ENCODE peak calls at places on chromosomes 11 and 22, in four cellular contexts. One of them, this sample, is unnamed.

GRCh38 chr11:75031771-75032549 is 43.2 kb downstream of the NEU3 start:
- DNase-seq in CD8-positive, alpha-beta T cell: peak
- DNase-seq in sigmoid colon: peak
- DNase-seq in tibial nerve: peak
- DNase-seq in this sample: peak

GRCh38 chr11:9039194-9039593 is 35.4 kb upstream of the NRIP3 start:
- DNase-seq in CD8-positive, alpha-beta T cell: no peak
- DNase-seq in tibial nerve: no peak
- DNase-seq in sigmoid colon: no peak
- DNase-seq in this sample: no peak

GRCh38 chr11:124602193-124602592 is 9.0 kb upstream of the PANX3 start:
- DNase-seq in sigmoid colon: no peak
- DNase-seq in tibial nerve: no peak
- DNase-seq in CD8-positive, alpha-beta T cell: no peak
- DNase-seq in this sample: no peak

GRCh38 chr11:116725434-116726221 is 47.2 kb downstream of the BUD13 start:
- DNase-seq in tibial nerve: no peak
- DNase-seq in CD8-positive, alpha-beta T cell: no peak
- DNase-seq in sigmoid colon: no peak
- DNase-seq in this sample: no peak

GRCh38 chr11:133175111-133175510 is 357.2 kb downstream of the OPCML start:
- DNase-seq in tibial nerve: no peak
- DNase-seq in CD8-positive, alpha-beta T cell: no peak
- DNase-seq in sigmoid colon: no peak
- DNase-seq in this sample: no peak

GRCh38 chr11:13336246-13336873 is 58.8 kb downstream of the BMAL1 start:
- DNase-seq in CD8-positive, alpha-beta T cell: no peak
- DNase-seq in tibial nerve: no peak
- DNase-seq in sigmoid colon: no peak
- DNase-seq in this sample: no peak

GRCh38 chr11:33444835-33445594 is 187.8 kb downstream of the HIPK3 start:
- DNase-seq in tibial nerve: no peak
- DNase-seq in CD8-positive, alpha-beta T cell: no peak
- DNase-seq in sigmoid colon: no peak
- DNase-seq in this sample: no peak

GRCh38 chr22:22682196-22682595 is 37.8 kb downstream of the GGTLC2 start:
- DNase-seq in CD8-positive, alpha-beta T cell: no peak
- DNase-seq in sigmoid colon: no peak
- DNase-seq in tibial nerve: no peak
- DNase-seq in this sample: no peak

GRCh38 chr11:67308031-67308866 is 4.9 kb downstream of the SSH3 start:
- DNase-seq in tibial nerve: no peak
- DNase-seq in sigmoid colon: peak
- DNase-seq in CD8-positive, alpha-beta T cell: no peak
- DNase-seq in this sample: no peak

GRCh38 chr22:39472570-39473556 is 16.1 kb downstream of the MGAT3 start:
- DNase-seq in tibial nerve: no peak
- DNase-seq in sigmoid colon: no peak
- DNase-seq in CD8-positive, alpha-beta T cell: no peak
- DNase-seq in this sample: no peak

GRCh38 chr22:20551805-20552449 is 44.5 kb downstream of the MED15 start:
- DNase-seq in CD8-positive, alpha-beta T cell: peak
- DNase-seq in sigmoid colon: peak
- DNase-seq in tibial nerve: no peak
- DNase-seq in this sample: peak

GRCh38 chr11:62593434-62594044 is 2.2 kb upstream of the TUT1 start:
- DNase-seq in sigmoid colon: peak
- DNase-seq in CD8-positive, alpha-beta T cell: peak
- DNase-seq in tibial nerve: peak
- DNase-seq in this sample: peak

GRCh38 chr11:123707606-123708205 is 33.8 kb downstream of the ZNF202 start:
- DNase-seq in sigmoid colon: no peak
- DNase-seq in tibial nerve: peak
- DNase-seq in CD8-positive, alpha-beta T cell: peak
- DNase-seq in this sample: no peak

GRCh38 chr11:8728566-8728965 is 46.0 kb downstream of the RPL27A start:
- DNase-seq in CD8-positive, alpha-beta T cell: no peak
- DNase-seq in tibial nerve: no peak
- DNase-seq in sigmoid colon: no peak
- DNase-seq in this sample: no peak

GRCh38 chr11:130882138-130882551 is 34.1 kb downstream of the SNX19 start:
- DNase-seq in CD8-positive, alpha-beta T cell: no peak
- DNase-seq in sigmoid colon: no peak
- DNase-seq in tibial nerve: no peak
- DNase-seq in this sample: no peak

GRCh38 chr11:1055990-1056771 is 18.5 kb upstream of the MUC2 start:
- DNase-seq in sigmoid colon: peak
- DNase-seq in CD8-positive, alpha-beta T cell: peak
- DNase-seq in tibial nerve: no peak
- DNase-seq in this sample: no peak

GRCh38 chr11:100550910-100551309 is 136.2 kb upstream of the ARHGAP42 start:
- DNase-seq in CD8-positive, alpha-beta T cell: no peak
- DNase-seq in tibial nerve: no peak
- DNase-seq in sigmoid colon: no peak
- DNase-seq in this sample: no peak

GRCh38 chr11:88689548-88690240 is 352.2 kb upstream of the CTSC start:
- DNase-seq in sigmoid colon: no peak
- DNase-seq in CD8-positive, alpha-beta T cell: peak
- DNase-seq in tibial nerve: no peak
- DNase-seq in this sample: no peak

GRCh38 chr11:66071326-66071870 is 1.3 kb downstream of the PACS1 start:
- DNase-seq in sigmoid colon: no peak
- DNase-seq in CD8-positive, alpha-beta T cell: peak
- DNase-seq in tibial nerve: no peak
- DNase-seq in this sample: no peak

GRCh38 chr11:75810637-75811383 is 4.2 kb upstream of the UVRAG start:
- DNase-seq in CD8-positive, alpha-beta T cell: no peak
- DNase-seq in sigmoid colon: no peak
- DNase-seq in tibial nerve: no peak
- DNase-seq in this sample: no peak

GRCh38 chr11:697028-697491 is 1.4 kb downstream of the TMEM80 start:
- DNase-seq in sigmoid colon: no peak
- DNase-seq in CD8-positive, alpha-beta T cell: no peak
- DNase-seq in tibial nerve: no peak
- DNase-seq in this sample: no peak

GRCh38 chr11:69816671-69817070 is 2.5 kb downstream of the FGF3 start:
- DNase-seq in tibial nerve: no peak
- DNase-seq in CD8-positive, alpha-beta T cell: no peak
- DNase-seq in sigmoid colon: no peak
- DNase-seq in this sample: no peak

GRCh38 chr11:76891285-76891684 is 30.6 kb downstream of the ACER3 start:
- DNase-seq in CD8-positive, alpha-beta T cell: no peak
- DNase-seq in tibial nerve: no peak
- DNase-seq in sigmoid colon: no peak
- DNase-seq in this sample: no peak

GRCh38 chr22:27340047-27340446 is 461.5 kb downstream of the MN1 start:
- DNase-seq in tibial nerve: peak
- DNase-seq in CD8-positive, alpha-beta T cell: no peak
- DNase-seq in sigmoid colon: no peak
- DNase-seq in this sample: no peak

GRCh38 chr22:35938226-35938625 is 90.4 kb downstream of the RBFOX2 start:
- DNase-seq in tibial nerve: no peak
- DNase-seq in sigmoid colon: no peak
- DNase-seq in CD8-positive, alpha-beta T cell: no peak
- DNase-seq in this sample: no peak

GRCh38 chr11:42410251-42410956 is 901.4 kb upstream of the API5 start:
- DNase-seq in sigmoid colon: no peak
- DNase-seq in tibial nerve: no peak
- DNase-seq in CD8-positive, alpha-beta T cell: no peak
- DNase-seq in this sample: no peak

GRCh38 chr11:78277314-78277994 is 88.7 kb downstream of the USP35 start:
- DNase-seq in sigmoid colon: no peak
- DNase-seq in CD8-positive, alpha-beta T cell: no peak
- DNase-seq in tibial nerve: no peak
- DNase-seq in this sample: no peak

GRCh38 chr11:78276311-78276710 is 87.6 kb downstream of the USP35 start:
- DNase-seq in tibial nerve: no peak
- DNase-seq in sigmoid colon: no peak
- DNase-seq in CD8-positive, alpha-beta T cell: no peak
- DNase-seq in this sample: no peak

GRCh38 chr11:78284261-78284660 is 95.5 kb downstream of the USP35 start:
- DNase-seq in sigmoid colon: no peak
- DNase-seq in CD8-positive, alpha-beta T cell: no peak
- DNase-seq in tibial nerve: no peak
- DNase-seq in this sample: no peak

GRCh38 chr11:78282821-78283220 is 94.1 kb downstream of the USP35 start:
- DNase-seq in sigmoid colon: no peak
- DNase-seq in CD8-positive, alpha-beta T cell: no peak
- DNase-seq in tibial nerve: no peak
- DNase-seq in this sample: no peak

DNA sequence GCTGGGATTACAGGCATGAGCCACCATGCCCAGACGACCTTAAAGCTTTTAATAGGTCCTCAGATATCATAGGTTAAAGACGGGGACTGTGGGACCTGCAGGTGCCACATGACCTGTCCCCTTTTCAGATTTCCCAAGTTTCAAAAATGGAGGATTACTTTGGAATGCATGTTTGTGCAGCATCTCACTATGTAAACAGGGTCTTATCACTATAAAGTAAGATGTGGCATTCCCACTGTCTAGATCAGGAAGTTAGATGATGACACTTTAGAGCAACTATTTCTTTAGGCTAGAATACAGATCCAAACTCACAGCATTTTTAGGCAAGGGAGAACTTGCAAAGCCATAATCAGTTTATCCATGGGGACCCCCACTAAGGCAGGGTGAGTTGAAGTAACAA is 92.8 kb downstream of the USP35 start:
- DNase-seq in tibial nerve: no peak
- DNase-seq in CD8-positive, alpha-beta T cell: no peak
- DNase-seq in sigmoid colon: no peak
- DNase-seq in this sample: no peak
- H3K27ac ChIP-seq in tibial nerve: no peak
- H3K27ac ChIP-seq in CD8-positive, alpha-beta T cell: no peak
- H3K27ac ChIP-seq in sigmoid colon: no peak
- H3K27ac ChIP-seq in this sample: no peak

GRCh38 chr22:40679964-40680818 is 907 bp downstream of the MCHR1 start:
- DNase-seq in CD8-positive, alpha-beta T cell: no peak
- DNase-seq in sigmoid colon: no peak
- DNase-seq in tibial nerve: no peak
- DNase-seq in this sample: peak

GRCh38 chr22:40676644-40677043 is 2.6 kb upstream of the MCHR1 start:
- DNase-seq in sigmoid colon: no peak
- DNase-seq in tibial nerve: no peak
- DNase-seq in CD8-positive, alpha-beta T cell: no peak
- DNase-seq in this sample: no peak

GRCh38 chr22:40680819-40681183 is 1.5 kb downstream of the MCHR1 start:
- DNase-seq in CD8-positive, alpha-beta T cell: no peak
- DNase-seq in tibial nerve: no peak
- DNase-seq in sigmoid colon: no peak
- DNase-seq in this sample: no peak

GRCh38 chr22:40679249-40679963 is at the start of gene MCHR1:
- DNase-seq in sigmoid colon: no peak
- DNase-seq in CD8-positive, alpha-beta T cell: no peak
- DNase-seq in tibial nerve: no peak
- DNase-seq in this sample: no peak

DNA sequence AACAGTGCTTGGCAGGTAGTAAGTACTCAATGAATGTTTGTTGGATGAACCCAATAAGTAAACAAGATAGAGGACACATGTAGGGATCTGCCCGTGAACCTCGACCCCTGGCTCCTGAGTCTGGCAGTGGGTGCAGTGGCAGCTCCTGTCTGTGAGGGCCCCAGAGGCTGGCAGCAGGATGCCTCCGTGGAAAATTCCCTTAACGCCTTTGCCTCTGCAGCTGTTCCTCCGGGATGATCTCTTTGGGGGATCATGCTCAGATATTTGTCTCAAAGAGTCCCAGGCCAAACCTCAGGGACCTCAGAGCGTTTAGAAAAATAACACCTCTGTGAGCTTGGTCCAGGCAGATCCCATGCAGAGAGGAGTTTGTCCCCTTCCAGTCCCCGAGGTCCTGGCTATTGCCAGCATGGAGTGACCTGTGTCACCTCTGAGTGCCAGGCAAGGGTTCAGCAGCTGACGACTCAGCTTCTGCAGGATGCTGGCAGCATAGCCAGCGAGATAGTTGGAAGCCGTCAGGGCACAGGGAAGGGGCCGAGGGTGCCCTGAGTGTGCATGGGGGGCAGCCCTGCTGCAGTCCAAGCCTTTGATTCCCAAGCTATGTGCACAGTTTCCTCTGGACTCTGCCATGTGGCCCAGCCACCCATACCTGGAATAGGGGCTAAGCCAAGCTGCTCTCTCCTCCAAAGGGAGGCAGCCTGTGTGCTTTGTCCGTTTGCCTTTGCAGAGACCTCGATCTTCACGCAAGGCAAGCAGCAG is 613 bp upstream of the MCHR1 start:
- DNase-seq in tibial nerve: no peak
- DNase-seq in CD8-positive, alpha-beta T cell: no peak
- DNase-seq in sigmoid colon: no peak
- DNase-seq in this sample: no peak
- H3K27ac ChIP-seq in tibial nerve: no peak
- H3K27ac ChIP-seq in CD8-positive, alpha-beta T cell: no peak
- H3K27ac ChIP-seq in sigmoid colon: no peak
- H3K27ac ChIP-seq in this sample: no peak

DNA sequence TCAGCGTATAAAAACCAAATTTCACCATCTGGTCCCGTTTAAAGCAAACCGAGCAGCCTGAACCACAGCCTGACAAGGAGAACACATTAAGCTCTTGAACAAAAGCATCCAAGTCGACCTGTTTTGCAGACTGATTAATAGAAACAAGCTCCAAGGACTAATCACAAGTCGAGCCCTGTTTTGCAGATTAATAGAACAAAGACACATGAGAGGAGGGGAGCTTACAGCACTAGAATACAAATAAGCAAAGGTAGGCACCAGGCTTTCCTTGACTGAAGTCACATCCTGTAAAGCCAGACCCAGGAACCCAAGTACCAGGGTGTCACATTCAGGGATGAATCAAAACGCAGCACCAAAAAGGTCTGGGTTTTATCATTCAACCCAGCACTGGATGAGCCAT is 104.8 kb downstream of the MPPED2 start:
- DNase-seq in tibial nerve: no peak
- DNase-seq in sigmoid colon: no peak
- DNase-seq in CD8-positive, alpha-beta T cell: no peak
- DNase-seq in this sample: no peak
- H3K27ac ChIP-seq in tibial nerve: no peak
- H3K27ac ChIP-seq in sigmoid colon: peak
- H3K27ac ChIP-seq in CD8-positive, alpha-beta T cell: no peak
- H3K27ac ChIP-seq in this sample: no peak

GRCh38 chr11:126485986-126486635 is 130.6 kb downstream of the ST3GAL4 start:
- DNase-seq in CD8-positive, alpha-beta T cell: no peak
- DNase-seq in tibial nerve: no peak
- DNase-seq in sigmoid colon: peak
- DNase-seq in this sample: no peak

GRCh38 chr11:126485021-126485781 is 129.7 kb downstream of the ST3GAL4 start:
- DNase-seq in sigmoid colon: peak
- DNase-seq in tibial nerve: no peak
- DNase-seq in CD8-positive, alpha-beta T cell: no peak
- DNase-seq in this sample: no peak

GRCh38 chr11:126483796-126484195 is 128.3 kb downstream of the ST3GAL4 start:
- DNase-seq in CD8-positive, alpha-beta T cell: no peak
- DNase-seq in tibial nerve: no peak
- DNase-seq in sigmoid colon: peak
- DNase-seq in this sample: no peak

GRCh38 chr11:126482586-126483108 is 127.2 kb downstream of the ST3GAL4 start:
- DNase-seq in sigmoid colon: peak
- DNase-seq in CD8-positive, alpha-beta T cell: no peak
- DNase-seq in tibial nerve: no peak
- DNase-seq in this sample: no peak

GRCh38 chr11:126484266-126484665 is 128.8 kb downstream of the ST3GAL4 start:
- DNase-seq in CD8-positive, alpha-beta T cell: no peak
- DNase-seq in sigmoid colon: no peak
- DNase-seq in tibial nerve: no peak
- DNase-seq in this sample: no peak
- H3K27ac ChIP-seq in CD8-positive, alpha-beta T cell: no peak
- H3K27ac ChIP-seq in sigmoid colon: no peak
- H3K27ac ChIP-seq in tibial nerve: no peak
- H3K27ac ChIP-seq in this sample: no peak

This sample was measured in caudate nucleus.